ENCODE peak calls at places on chromosome 16, in five cellular contexts. Y is NT2/D1, L is AG10803, G is right lobe of liver, A is transverse colon. S is an unnamed sample.

GRCh38 chr16:19291459-19291858 is 5.9 kb downstream of the CLEC19A start:
- DNase-seq in Y (peak), G (no peak), A (no peak), L (no peak), S (no peak)

GRCh38 chr16:2720063-2720455 is at the start of gene PRSS27:
- DNase-seq in A (peak), Y (no peak), G (no peak), L (no peak), S (no peak)

GRCh38 chr16:82671743-82672142 is 45.0 kb downstream of the CDH13 start:
- DNase-seq in Y (peak), G (no peak), A (peak), L (no peak), S (peak)

GRCh38 chr16:70691223-70692129 is 5.6 kb upstream of the MTSS2 start:
- DNase-seq in G (no peak), Y (no peak), L (peak), A (peak), S (no peak)

GRCh38 chr16:50202926-50203624 is 50.0 kb downstream of the TENT4B start:
- DNase-seq in G (no peak), Y (no peak), L (peak), A (no peak), S (no peak)

GRCh38 chr16:57305159-57305811 is 20.8 kb upstream of the PLLP start:
- DNase-seq in Y (no peak), G (peak), A (no peak), L (no peak), S (no peak)

GRCh38 chr16:54712866-54713265 is 217.8 kb upstream of the IRX5 start:
- DNase-seq in G (no peak), L (no peak), Y (no peak), A (no peak), S (no peak)

GRCh38 chr16:83940157-83940556 is 12.9 kb upstream of the OSGIN1 start:
- DNase-seq in A (no peak), Y (no peak), L (no peak), G (no peak), S (no peak)

GRCh38 chr16:14280541-14280940 is 209.4 kb downstream of the MRTFB start:
- DNase-seq in L (peak), A (no peak), G (no peak), Y (no peak), S (no peak)

GRCh38 chr16:31700530-31701388 is 172.8 kb upstream of the ZNF267 start:
- DNase-seq in L (peak), G (peak), A (peak), Y (peak), S (peak)

GRCh38 chr16:86964846-86965245 is 352.3 kb downstream of the C16orf95 start:
- DNase-seq in L (no peak), G (no peak), Y (no peak), A (no peak), S (no peak)

GRCh38 chr16:86965840-86966239 is 351.4 kb downstream of the C16orf95 start:
- DNase-seq in G (no peak), A (no peak), Y (no peak), L (no peak), S (no peak)

GRCh38 chr16:86966781-86967180 is 350.4 kb downstream of the C16orf95 start:
- DNase-seq in A (no peak), G (no peak), L (no peak), Y (no peak), S (no peak)

GRCh38 chr16:86963600-86964575 is 353.3 kb downstream of the C16orf95 start:
- DNase-seq in G (no peak), Y (no peak), L (no peak), A (no peak), S (no peak)

GRCh38 chr16:86965331-86965730 is 351.9 kb downstream of the C16orf95 start:
- DNase-seq in Y (no peak), A (no peak), G (no peak), L (no peak), S (no peak)
- H3K4me3 ChIP-seq in Y (no peak), A (no peak), G (no peak), L (no peak), S (no peak)

GRCh38 chr16:9102379-9102778 is 10.9 kb downstream of the HAPSTR1 start:
- DNase-seq in L (peak), A (no peak), G (no peak), Y (no peak), S (no peak)

GRCh38 chr16:9103546-9103945 is 12.1 kb downstream of the HAPSTR1 start:
- DNase-seq in A (no peak), Y (no peak), L (no peak), G (no peak), S (no peak)

GRCh38 chr16:9099131-9099625 is 7.7 kb downstream of the HAPSTR1 start:
- DNase-seq in Y (no peak), L (peak), G (peak), A (no peak), S (no peak)

GRCh38 chr16:9105189-9105588 is 13.7 kb downstream of the HAPSTR1 start:
- DNase-seq in G (no peak), Y (no peak), L (peak), A (no peak), S (no peak)

GRCh38 chr16:9102943-9103342 is 11.5 kb downstream of the HAPSTR1 start:
- DNase-seq in Y (no peak), G (no peak), A (no peak), L (no peak), S (no peak)
- H3K4me3 ChIP-seq in Y (no peak), G (no peak), A (no peak), L (no peak), S (no peak)

GRCh38 chr16:27232875-27233605 is 29.7 kb downstream of the KDM8 start:
- DNase-seq in L (no peak), Y (no peak), G (no peak), A (no peak), S (no peak)

GRCh38 chr16:27231692-27232060 is 28.4 kb downstream of the KDM8 start:
- DNase-seq in Y (no peak), L (no peak), G (no peak), A (no peak), S (no peak)

GRCh38 chr16:27233731-27234130 is 30.4 kb downstream of the KDM8 start:
- DNase-seq in A (no peak), Y (no peak), L (no peak), G (no peak), S (no peak)

GRCh38 chr16:27230562-27230991 is 27.3 kb downstream of the KDM8 start:
- DNase-seq in A (peak), G (no peak), Y (no peak), L (no peak), S (peak)

DNA sequence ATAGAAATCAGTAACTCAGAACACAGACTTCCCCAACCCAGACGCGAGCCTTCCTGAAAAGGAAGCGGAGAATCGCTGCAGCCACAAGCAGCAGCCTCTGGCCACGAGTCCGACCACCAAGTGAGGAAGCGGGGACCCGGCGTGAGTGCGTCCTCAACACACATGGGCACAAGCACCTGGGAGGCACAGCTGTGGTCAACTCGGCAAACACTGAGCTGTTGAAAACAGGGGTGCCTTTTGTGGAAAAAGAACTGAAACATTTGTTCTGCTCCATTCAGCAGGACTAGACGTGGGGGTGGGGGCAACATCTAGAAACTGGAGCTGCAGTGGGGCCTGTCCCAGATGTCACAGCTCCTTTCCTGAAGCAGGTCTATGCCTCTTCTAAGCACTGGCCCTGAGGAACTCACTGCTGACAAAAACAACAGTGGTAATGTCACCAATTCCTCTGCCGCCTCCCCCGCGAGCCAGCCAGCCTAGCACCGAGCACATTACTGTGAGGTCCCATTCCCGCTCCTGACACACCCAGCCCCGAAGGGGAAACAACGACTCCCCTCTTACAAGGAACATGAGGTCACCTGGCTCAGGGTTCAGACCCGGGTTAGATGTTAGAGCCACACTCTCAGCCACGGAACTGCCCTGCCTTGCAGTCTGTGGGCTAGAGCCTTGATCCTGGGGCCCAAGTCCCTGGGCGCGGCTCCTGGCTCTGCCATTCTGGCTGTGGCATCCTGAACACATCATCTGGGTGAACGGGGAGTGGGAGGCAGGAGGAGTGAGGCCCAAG is 28.9 kb downstream of the KDM8 start:
- DNase-seq in G (no peak), A (peak), L (no peak), Y (no peak), S (no peak)
- H3K4me3 ChIP-seq in G (no peak), A (no peak), L (no peak), Y (no peak), S (no peak)

GRCh38 chr16:15439102-15439501 is 4.7 kb downstream of the BMERB1 start:
- DNase-seq in Y (no peak), G (no peak), A (no peak), L (no peak), S (no peak)

GRCh38 chr16:15435216-15435864 is 952 bp downstream of the BMERB1 start:
- DNase-seq in G (no peak), Y (no peak), L (no peak), A (no peak), S (no peak)

GRCh38 chr16:15434425-15435215 is at the start of gene BMERB1:
- DNase-seq in L (peak), A (peak), G (peak), Y (peak), S (no peak)

DNA sequence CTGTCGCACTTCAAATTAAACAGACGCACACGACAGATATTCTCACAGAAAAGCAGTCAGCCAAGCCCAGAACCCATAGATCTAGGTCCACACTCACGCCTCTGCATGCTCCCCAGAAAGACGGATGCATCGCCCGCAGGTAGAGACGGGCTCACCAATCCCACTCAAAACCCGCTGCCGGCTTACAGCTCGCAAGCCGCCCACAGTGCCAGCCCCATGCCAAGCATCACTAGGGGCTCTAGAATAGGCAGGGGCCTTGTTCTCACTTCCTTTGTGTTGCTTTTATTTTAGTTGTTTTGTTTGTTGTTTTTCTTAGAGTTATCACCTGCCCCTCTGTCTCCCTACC is 336 bp upstream of the BMERB1 start:
- DNase-seq in Y (no peak), G (no peak), L (no peak), A (no peak), S (no peak)
- H3K4me3 ChIP-seq in Y (peak), G (peak), L (peak), A (peak), S (peak)

GRCh38 chr16:88404769-88405168 is 22.0 kb downstream of the ZNF469 start:
- DNase-seq in L (no peak), G (no peak), Y (no peak), A (no peak), S (no peak)

GRCh38 chr16:88407042-88407420 is 24.3 kb downstream of the ZNF469 start:
- DNase-seq in A (no peak), G (no peak), Y (no peak), L (no peak), S (no peak)

GRCh38 chr16:88407807-88408206 is 25.0 kb downstream of the ZNF469 start:
- DNase-seq in A (no peak), Y (no peak), G (no peak), L (no peak), S (no peak)

GRCh38 chr16:88405325-88406060 is 22.7 kb downstream of the ZNF469 start:
- DNase-seq in G (no peak), A (no peak), L (peak), Y (no peak), S (no peak)

GRCh38 chr16:88406096-88407041 is 23.6 kb downstream of the ZNF469 start:
- DNase-seq in Y (no peak), G (no peak), L (no peak), A (no peak), S (no peak)
- H3K4me3 ChIP-seq in Y (no peak), G (no peak), L (peak), A (no peak), S (no peak)

GRCh38 chr16:66109677-66110076 is 256.8 kb upstream of the CDH5 start:
- DNase-seq in Y (no peak), A (no peak), L (no peak), G (no peak), S (no peak)
- H3K4me3 ChIP-seq in Y (no peak), A (no peak), L (no peak), G (no peak), S (no peak)

DNA sequence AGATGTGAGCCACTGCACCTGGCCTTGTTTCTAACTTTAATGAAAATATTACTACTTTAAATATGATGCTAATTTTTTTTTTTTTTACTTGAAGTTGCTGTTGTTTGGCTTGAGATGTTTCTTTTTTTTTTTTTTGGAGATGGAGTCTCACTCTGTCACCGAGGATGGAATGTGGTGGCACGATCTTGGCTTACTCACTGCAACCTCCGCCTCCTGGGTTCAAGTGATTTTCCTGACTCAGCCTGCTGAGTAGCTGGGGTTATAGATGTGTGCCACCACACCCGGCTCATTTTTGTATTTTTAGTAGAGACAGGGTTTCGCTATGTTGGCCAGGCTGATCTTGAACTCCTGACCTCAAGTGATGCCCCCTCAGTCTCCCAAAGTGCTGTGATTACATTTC is 23.6 kb downstream of the IGSF6 start:
- DNase-seq in Y (no peak), L (peak), G (no peak), A (no peak), S (no peak)
- H3K4me3 ChIP-seq in Y (no peak), L (no peak), G (no peak), A (no peak), S (no peak)

GRCh38 chr16:77434022-77434364 is 841 bp downstream of the ADAMTS18 start:
- DNase-seq in G (no peak), A (no peak), Y (no peak), L (no peak), S (no peak)
- H3K4me3 ChIP-seq in G (no peak), A (no peak), Y (peak), L (no peak), S (no peak)

GRCh38 chr16:63008688-63009087 is 972.5 kb upstream of the CDH8 start:
- DNase-seq in Y (no peak), A (no peak), G (no peak), L (no peak), S (no peak)

DNA sequence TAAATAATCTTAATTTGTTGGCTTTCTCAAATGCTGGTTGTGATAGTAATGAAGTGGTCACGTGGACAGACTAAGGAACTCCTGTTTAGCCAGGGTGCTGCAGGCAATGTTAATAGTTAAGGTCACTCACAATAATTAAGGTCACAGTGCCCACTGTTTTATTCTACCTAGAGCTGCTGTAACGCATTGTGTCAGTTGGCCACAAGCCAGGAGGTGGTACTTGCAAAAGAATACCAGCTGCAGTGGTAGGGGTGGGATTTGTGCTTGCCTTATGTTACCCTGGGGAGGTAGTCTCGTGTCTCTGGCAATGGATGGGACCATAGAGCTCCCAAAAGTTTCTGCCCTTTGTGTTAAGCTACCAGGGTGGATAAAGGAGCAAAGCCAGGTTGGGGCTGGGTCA is 969.1 kb upstream of the CDH8 start:
- DNase-seq in Y (no peak), L (no peak), A (no peak), G (no peak), S (no peak)
- H3K4me3 ChIP-seq in Y (no peak), L (no peak), A (no peak), G (no peak), S (no peak)